ENCODE peak calls at places on chromosomes 16 and 17, in six cellular contexts. D is K562, X is SK-N-SH, E is HepG2, R is H1, Y is GM12878. C is an unnamed sample.

GRCh38 chr17:4679652-4680051 is 24.3 kb downstream of the PELP1 start:
- DNase-seq in D (no peak), X (no peak), E (no peak), R (no peak), Y (no peak), C (no peak)

GRCh38 chr16:31476305-31477219 is 4.6 kb downstream of the TGFB1I1 start:
- DNase-seq in D (peak; percentile 87), X (peak; percentile 59), E (peak; percentile 63), R (no peak), Y (no peak), C (peak; percentile 55)

GRCh38 chr17:628507-628941 is 86.1 kb downstream of the VPS53 start:
- DNase-seq in D (no peak), X (no peak), E (no peak), R (no peak), Y (no peak), C (no peak)

GRCh38 chr16:4613636-4614570 is 785 bp downstream of the UBALD1 start:
- DNase-seq in D (no peak), X (peak; percentile 79), E (peak; percentile 42), R (no peak), Y (no peak), C (peak; percentile 72)

GRCh38 chr17:18315498-18316360 is 636 bp downstream of the SMCR8 start:
- DNase-seq in D (no peak), X (no peak), E (no peak), R (no peak), Y (no peak), C (peak; percentile 48)

GRCh38 chr16:3149630-3150345 is 15.0 kb downstream of the ZNF213 start:
- DNase-seq in D (peak; percentile 88), X (peak; percentile 87), E (no peak), R (no peak), Y (no peak), C (peak; percentile 81)

GRCh38 chr16:61929801-61930200 is 106.4 kb downstream of the CDH8 start:
- DNase-seq in D (no peak), X (no peak), E (no peak), R (no peak), Y (no peak), C (no peak)

GRCh38 chr17:14428640-14429029 is 127.8 kb downstream of the HS3ST3B1 start:
- DNase-seq in D (no peak), X (no peak), E (no peak), R (no peak), Y (no peak), C (no peak)

GRCh38 chr16:48494742-48495141 is 109.5 kb upstream of the SIAH1 start:
- DNase-seq in D (no peak), X (no peak), E (no peak), R (no peak), Y (no peak), C (no peak)

GRCh38 chr17:29549169-29549935 is 17.5 kb downstream of the ABHD15 start:
- DNase-seq in D (no peak), X (peak; percentile 25), E (no peak), R (no peak), Y (no peak), C (no peak)

GRCh38 chr17:6510321-6511023 is 45.9 kb downstream of the PITPNM3 start:
- DNase-seq in D (peak; percentile 13), X (no peak), E (no peak), R (no peak), Y (no peak), C (no peak)

GRCh38 chr16:49834496-49835009 is 21.4 kb downstream of the ZNF423 start:
- DNase-seq in D (no peak), X (peak; percentile 81), E (no peak), R (no peak), Y (no peak), C (no peak)

GRCh38 chr16:13808075-13808474 is 111.9 kb upstream of the ERCC4 start:
- DNase-seq in D (no peak), X (no peak), E (no peak), R (no peak), Y (no peak), C (no peak)

GRCh38 chr17:61451538-61452300 is 503 bp upstream of the TBX4 start:
- DNase-seq in D (no peak), X (no peak), E (no peak), R (no peak), Y (no peak), C (no peak)

GRCh38 chr16:77868478-77868877 is 80.1 kb downstream of the VAT1L start:
- DNase-seq in D (no peak), X (no peak), E (no peak), R (no peak), Y (peak; percentile 8), C (no peak)

GRCh38 chr17:46930083-46930482 is 7.1 kb downstream of the GOSR2 start:
- DNase-seq in D (no peak), X (no peak), E (no peak), R (no peak), Y (no peak), C (no peak)

GRCh38 chr16:53031323-53031942 is 21.3 kb downstream of the CHD9NB start:
- DNase-seq in D (no peak), X (no peak), E (no peak), R (no peak), Y (no peak), C (no peak)

GRCh38 chr17:79183221-79184158 is 108.9 kb downstream of the ENGASE start:
- DNase-seq in D (no peak), X (peak; percentile 91), E (no peak), R (no peak), Y (no peak), C (no peak)

GRCh38 chr17:76371656-76372628 is 12.5 kb upstream of the SPHK1 start:
- DNase-seq in D (no peak), X (no peak), E (no peak), R (no peak), Y (no peak), C (no peak)
- TF ChIP-seq GABPA in D (no peak), X (no peak), E (no peak), R (no peak), Y (no peak), C (no peak)

DNA sequence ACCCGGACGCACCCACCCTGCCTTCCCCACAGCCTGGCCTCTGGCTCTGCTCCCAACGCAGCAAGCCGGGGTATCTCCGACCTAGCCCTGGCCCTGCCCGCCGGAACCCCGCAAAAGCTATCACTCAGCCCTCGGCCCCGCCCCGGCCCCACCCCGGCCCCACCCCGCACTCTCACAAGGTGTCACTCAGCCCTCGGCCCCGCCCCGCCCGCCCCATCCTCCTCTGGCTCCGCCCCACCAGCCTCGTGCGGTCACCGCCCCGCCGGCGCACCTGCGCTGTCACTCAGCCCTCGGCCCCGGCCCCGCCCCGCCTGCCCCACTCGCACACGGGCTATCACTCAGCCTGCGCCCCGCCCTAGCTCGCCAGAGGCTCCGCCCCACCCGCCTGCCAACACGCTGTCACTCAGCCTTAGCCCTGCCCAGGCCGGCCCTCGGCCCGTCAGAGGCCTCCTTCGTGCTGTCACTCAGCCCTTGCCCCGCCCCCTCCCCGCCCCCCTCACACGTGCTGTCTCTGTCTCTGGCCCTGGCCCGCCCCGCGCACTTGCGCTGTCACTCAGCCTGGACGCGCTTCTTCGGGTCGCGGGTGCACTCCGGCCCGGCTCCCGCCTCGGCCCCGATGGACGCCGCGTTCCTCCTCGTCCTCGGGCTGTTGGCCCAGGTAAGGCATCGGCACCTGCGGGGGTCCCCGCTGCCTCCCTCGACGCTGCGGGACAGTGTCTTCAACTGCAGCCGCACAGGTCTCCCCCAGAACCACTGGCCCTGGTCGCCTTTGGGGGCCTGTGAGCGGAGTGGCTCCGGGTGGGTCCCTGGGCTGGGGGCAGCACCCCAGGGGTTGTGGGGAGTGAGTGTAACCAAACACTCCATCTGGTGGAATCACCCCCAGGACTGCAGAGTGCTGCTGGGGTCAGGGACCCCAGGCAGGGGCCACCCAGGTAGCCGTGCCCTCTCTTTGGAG is at the start of gene CDH15:
- DNase-seq in D (peak; percentile 98), X (peak; percentile 98), E (peak; percentile 94), R (peak; percentile 98), Y (peak; percentile 80), C (peak; percentile 78)
- TF ChIP-seq GABPA in D (no peak), X (no peak), E (no peak), R (no peak), Y (no peak), C (no peak)

GRCh38 chr16:30351586-30352419 is 3.3 kb downstream of the CD2BP2 start:
- DNase-seq in D (no peak), X (no peak), E (no peak), R (no peak), Y (no peak), C (no peak)
- TF ChIP-seq GABPA in D (no peak), X (no peak), E (no peak), R (no peak), Y (no peak), C (no peak)

GRCh38 chr17:37305406-37305905 is 70.3 kb upstream of the C17orf78 start:
- DNase-seq in D (no peak), X (no peak), E (no peak), R (no peak), Y (no peak), C (no peak)

GRCh38 chr17:37299257-37299985 is 76.4 kb upstream of the C17orf78 start:
- DNase-seq in D (no peak), X (no peak), E (no peak), R (no peak), Y (no peak), C (no peak)

GRCh38 chr17:37300683-37301082 is 75.1 kb upstream of the C17orf78 start:
- DNase-seq in D (no peak), X (no peak), E (no peak), R (no peak), Y (no peak), C (no peak)

DNA sequence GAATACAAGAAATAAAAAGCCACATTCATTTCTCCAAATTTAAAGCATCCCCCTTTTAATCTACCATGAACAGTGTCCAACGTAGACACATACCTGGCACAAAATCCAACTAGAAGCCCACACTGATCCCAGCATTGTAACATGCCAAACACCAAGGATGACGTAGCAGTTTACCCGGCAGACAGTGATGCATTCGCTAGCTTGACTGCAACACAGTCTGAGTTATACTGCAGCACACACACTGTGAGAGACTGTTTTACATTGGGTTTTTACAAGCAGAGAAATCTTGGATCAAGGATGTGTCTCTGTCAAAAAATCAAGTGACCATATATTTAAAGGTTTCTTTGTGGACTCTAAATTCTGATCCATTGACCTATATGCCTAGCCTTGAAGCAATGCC is 74.5 kb upstream of the C17orf78 start:
- DNase-seq in D (peak; percentile 54), X (no peak), E (no peak), R (no peak), Y (no peak), C (no peak)
- TF ChIP-seq GABPA in D (no peak), X (no peak), E (no peak), R (no peak), Y (no peak), C (no peak)

DNA sequence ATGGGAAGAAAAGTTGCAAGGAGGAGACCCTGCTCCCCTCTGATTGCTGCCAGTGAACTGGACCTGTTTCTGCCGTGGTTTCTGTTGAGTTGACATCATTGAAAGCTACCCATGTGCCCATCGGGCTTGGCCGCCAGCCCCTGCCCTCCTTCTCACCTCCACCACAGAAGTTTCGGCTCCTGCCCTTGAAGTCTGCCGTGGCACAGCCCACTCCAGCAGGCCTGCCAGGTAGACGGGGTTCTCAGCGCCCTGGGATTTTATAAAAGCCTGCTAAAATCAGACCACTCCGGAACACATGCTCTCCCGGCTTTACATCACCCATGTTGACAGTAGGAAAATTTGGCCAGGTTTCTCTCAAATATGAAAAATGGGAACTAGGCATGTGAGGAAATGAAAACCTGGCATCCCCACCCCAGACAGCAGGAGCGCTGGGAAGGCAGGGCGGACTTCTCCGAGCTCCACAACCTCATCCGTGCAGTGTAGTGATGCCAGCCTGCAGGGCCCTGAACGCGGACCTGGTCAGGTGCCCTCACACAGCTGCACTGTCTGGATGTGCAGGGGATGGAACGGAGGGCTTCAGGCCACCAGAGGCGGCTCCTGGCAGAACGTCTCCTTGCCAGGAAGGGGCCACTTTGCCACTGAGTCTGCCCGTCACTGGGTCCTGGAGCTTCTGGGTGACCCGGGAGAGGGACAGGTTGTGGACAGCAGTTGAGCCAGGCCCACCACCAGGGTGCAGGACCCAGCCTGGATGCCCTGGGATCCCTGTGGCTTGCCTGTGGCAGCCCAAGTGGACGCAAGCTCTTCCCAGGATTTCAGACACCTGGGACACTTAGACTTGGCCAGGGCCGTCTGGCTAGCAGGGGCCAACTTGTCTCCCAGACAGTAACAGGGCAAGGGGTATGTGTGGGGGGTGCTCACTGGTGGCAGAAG is 6.9 kb upstream of the GSE1 start:
- DNase-seq in D (no peak), X (no peak), E (no peak), R (no peak), Y (no peak), C (no peak)
- TF ChIP-seq GABPA in D (no peak), X (no peak), E (no peak), R (no peak), Y (no peak), C (no peak)